ENCODE peak calls at places on chromosomes 2 and 18, in ten cellular contexts. S is tibial artery, P is A673, B is uterus, Y is neural progenitor cell, D is ovary, R is body of pancreas, V is adrenal gland, M is left ventricle myocardium inferior, E is breast epithelium. Q is an unnamed sample.

GRCh38 chr2:165193178-165193777 is 10.6 kb downstream of the SCN3A start:
- DNase-seq in Y (no peak), P (no peak), R (no peak), V (no peak), M (no peak), D (no peak), S (no peak), E (no peak), B (no peak), Q (no peak)

GRCh38 chr2:38330754-38331153 is 46.3 kb downstream of the ATL2 start:
- DNase-seq in E (no peak), P (no peak), M (no peak), V (no peak), D (no peak), B (no peak), R (no peak), S (no peak), Y (no peak), Q (no peak)

GRCh38 chr2:197786010-197786877 is 1.1 kb upstream of the BOLL start:
- DNase-seq in P (peak), V (no peak), R (peak), E (no peak), Y (peak), M (peak), D (no peak), S (no peak), B (no peak), Q (no peak)

GRCh38 chr2:213316001-213316735 is 31.9 kb downstream of the SPAG16 start:
- DNase-seq in Y (no peak), E (no peak), B (no peak), S (no peak), M (no peak), D (no peak), V (no peak), P (peak), R (peak), Q (no peak)

GRCh38 chr2:234015861-234016260 is 34.6 kb upstream of the SPP2 start:
- DNase-seq in M (no peak), D (no peak), Y (no peak), V (no peak), P (no peak), B (no peak), S (no peak), E (no peak), R (no peak), Q (no peak)

GRCh38 chr18:1624612-1625011 is 719.9 kb downstream of the ADCYAP1 start:
- DNase-seq in R (no peak), V (no peak), B (no peak), Y (no peak), E (no peak), P (no peak), S (no peak), D (no peak), M (no peak), Q (no peak)

GRCh38 chr2:43123056-43123455 is 103.3 kb downstream of the ZFP36L2 start:
- DNase-seq in D (no peak), B (no peak), S (no peak), M (no peak), Y (no peak), E (no peak), P (no peak), V (no peak), R (no peak), Q (no peak)

GRCh38 chr2:15665067-15665942 is 73.6 kb downstream of the DDX1 start:
- DNase-seq in V (no peak), M (no peak), R (no peak), S (no peak), P (no peak), B (no peak), D (no peak), E (no peak), Y (peak), Q (peak)

GRCh38 chr2:226934546-226935243 is 98.8 kb downstream of the RHBDD1 start:
- DNase-seq in Y (no peak), B (no peak), S (no peak), R (no peak), V (no peak), E (no peak), P (peak), D (no peak), M (no peak), Q (no peak)

GRCh38 chr2:80326214-80326613 is 21.7 kb upstream of the LRRTM1 start:
- DNase-seq in M (no peak), E (no peak), R (no peak), S (no peak), P (peak), B (no peak), V (no peak), D (no peak), Y (peak), Q (no peak)

GRCh38 chr18:48405108-48405507 is 4.1 kb downstream of the ZBTB7C start:
- DNase-seq in E (no peak), Y (no peak), S (no peak), V (no peak), P (no peak), R (no peak), M (no peak), B (no peak), D (no peak), Q (no peak)

GRCh38 chr2:178397002-178397605 is 53.9 kb downstream of the PRKRA start:
- DNase-seq in S (no peak), Y (peak), M (no peak), E (no peak), R (no peak), D (no peak), P (peak), B (no peak), V (no peak), Q (peak)

GRCh38 chr2:39373403-39373802 is 63.7 kb downstream of the MAP4K3 start:
- DNase-seq in R (no peak), D (no peak), M (no peak), P (no peak), E (no peak), V (no peak), S (no peak), B (no peak), Y (no peak), Q (no peak)

GRCh38 chr2:127081826-127082633 is 24.9 kb downstream of the BIN1 start:
- DNase-seq in Y (no peak), S (no peak), R (no peak), M (no peak), D (no peak), P (no peak), V (peak), B (peak), E (no peak), Q (peak)

GRCh38 chr18:67217551-67218166 is 298.9 kb downstream of the DSEL start:
- DNase-seq in S (peak), M (no peak), P (peak), D (peak), E (no peak), Y (peak), V (peak), B (peak), R (peak), Q (peak)

GRCh38 chr2:10267036-10267435 is 35.7 kb upstream of the HPCAL1 start:
- DNase-seq in E (no peak), Y (no peak), D (no peak), M (peak), S (peak), R (no peak), V (peak), P (no peak), B (peak), Q (no peak)

GRCh38 chr2:109057686-109058085 is 68.7 kb upstream of the EDAR start:
- DNase-seq in V (no peak), S (no peak), E (no peak), B (no peak), P (no peak), D (no peak), R (no peak), M (no peak), Y (peak), Q (no peak)

GRCh38 chr2:134245340-134245984 is 8.4 kb upstream of the MGAT5 start:
- DNase-seq in S (peak), R (peak), V (peak), P (peak), D (peak), M (peak), B (peak), Y (peak), E (peak), Q (peak)

GRCh38 chr18:47050468-47050867 is 15.0 kb upstream of the ELOA2 start:
- DNase-seq in V (no peak), D (no peak), B (no peak), P (peak), R (peak), Y (peak), S (no peak), M (no peak), E (no peak), Q (peak)

GRCh38 chr2:184596819-184597411 is 1.4 kb upstream of the ZNF804A start:
- DNase-seq in E (no peak), S (no peak), B (no peak), R (no peak), V (no peak), D (no peak), P (peak), M (no peak), Y (peak), Q (peak)

GRCh38 chr2:43542285-43542933 is 53.4 kb downstream of the THADA start:
- DNase-seq in Y (peak), R (no peak), S (no peak), P (peak), E (no peak), V (no peak), D (no peak), M (no peak), B (no peak), Q (peak)

GRCh38 chr2:98569197-98569793 is 39.0 kb downstream of the COA5 start:
- DNase-seq in V (no peak), M (peak), S (peak), E (no peak), D (no peak), R (peak), B (peak), P (peak), Y (peak), Q (peak)

GRCh38 chr2:241867776-241868420 is 1.6 kb upstream of the RTP5 start:
- DNase-seq in B (no peak), M (peak), R (no peak), P (no peak), E (no peak), V (no peak), Y (no peak), D (no peak), S (no peak), Q (no peak)

GRCh38 chr2:216989335-216990129 is 129.7 kb upstream of the TNP1 start:
- DNase-seq in D (no peak), V (no peak), E (no peak), Y (no peak), M (no peak), R (no peak), B (no peak), S (no peak), P (peak), Q (no peak)

GRCh38 chr2:85308201-85308600 is 19.6 kb downstream of the TGOLN2 start:
- DNase-seq in D (no peak), S (no peak), V (no peak), B (no peak), R (no peak), P (no peak), Y (no peak), M (no peak), E (no peak), Q (no peak)

GRCh38 chr2:85309699-85310321 is 18.0 kb downstream of the TGOLN2 start:
- DNase-seq in V (peak), E (no peak), M (no peak), B (peak), R (no peak), P (no peak), S (no peak), Y (no peak), D (peak), Q (no peak)

GRCh38 chr2:85310330-85310729 is 17.5 kb downstream of the TGOLN2 start:
- DNase-seq in S (no peak), B (no peak), E (no peak), P (no peak), V (no peak), D (no peak), R (no peak), Y (no peak), M (no peak), Q (no peak)

GRCh38 chr2:85307527-85307897 is 20.3 kb downstream of the TGOLN2 start:
- DNase-seq in S (no peak), P (no peak), M (no peak), V (no peak), Y (no peak), D (no peak), R (no peak), E (no peak), B (no peak), Q (peak)

DNA sequence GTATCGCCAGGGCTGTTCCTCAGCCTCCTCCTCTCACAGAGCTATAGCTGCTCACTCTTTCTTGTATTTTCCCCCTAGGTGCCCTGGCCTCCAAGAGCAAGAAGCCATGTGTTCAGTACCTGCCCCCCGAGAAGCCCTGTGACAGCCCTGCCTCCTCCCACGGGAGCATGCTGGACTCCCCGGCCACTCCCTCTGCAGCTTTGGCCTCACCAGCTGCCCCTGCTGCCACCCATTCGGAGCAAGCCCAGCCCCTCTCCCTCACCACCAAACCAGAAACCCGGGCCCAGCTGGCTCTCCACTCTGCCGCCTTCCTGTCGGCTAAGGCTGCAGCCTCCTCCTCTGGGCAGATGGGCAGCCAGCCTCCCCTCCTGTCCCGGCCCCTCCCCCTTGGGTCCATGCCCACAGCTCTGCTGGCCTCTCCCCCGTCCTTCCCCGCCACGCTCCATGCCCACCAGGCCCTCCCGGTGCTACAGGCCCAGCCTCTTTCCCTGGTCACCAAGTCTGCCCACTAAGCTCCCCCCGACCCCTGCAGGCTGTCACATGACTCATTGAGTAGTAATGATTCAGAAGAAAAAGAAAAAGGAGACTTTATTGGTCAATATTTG is 18.7 kb downstream of the TGOLN2 start:
- DNase-seq in Y (no peak), M (peak), S (peak), E (no peak), B (peak), P (no peak), D (peak), V (peak), R (peak), Q (no peak)
- H3K27ac ChIP-seq in Y (peak), M (peak), S (peak), E (no peak), B (peak), P (no peak), D (peak), V (no peak), R (no peak), Q (no peak)

GRCh38 chr2:149765003-149765402 is 177.4 kb upstream of the MMADHC start:
- DNase-seq in P (no peak), V (no peak), D (no peak), R (no peak), B (no peak), E (no peak), M (no peak), Y (no peak), S (no peak), Q (no peak)

GRCh38 chr2:149765636-149766035 is 178.1 kb upstream of the MMADHC start:
- DNase-seq in Y (no peak), D (no peak), P (no peak), V (no peak), B (no peak), S (no peak), R (no peak), M (no peak), E (no peak), Q (no peak)

GRCh38 chr2:149766339-149766738 is 178.8 kb upstream of the MMADHC start:
- DNase-seq in M (no peak), P (no peak), Y (no peak), R (no peak), B (no peak), V (no peak), D (no peak), E (no peak), S (peak), Q (no peak)

GRCh38 chr2:149768320-149768799 is 180.8 kb upstream of the MMADHC start:
- DNase-seq in B (no peak), V (no peak), E (no peak), S (no peak), P (peak), M (no peak), D (no peak), Y (no peak), R (no peak), Q (no peak)

DNA sequence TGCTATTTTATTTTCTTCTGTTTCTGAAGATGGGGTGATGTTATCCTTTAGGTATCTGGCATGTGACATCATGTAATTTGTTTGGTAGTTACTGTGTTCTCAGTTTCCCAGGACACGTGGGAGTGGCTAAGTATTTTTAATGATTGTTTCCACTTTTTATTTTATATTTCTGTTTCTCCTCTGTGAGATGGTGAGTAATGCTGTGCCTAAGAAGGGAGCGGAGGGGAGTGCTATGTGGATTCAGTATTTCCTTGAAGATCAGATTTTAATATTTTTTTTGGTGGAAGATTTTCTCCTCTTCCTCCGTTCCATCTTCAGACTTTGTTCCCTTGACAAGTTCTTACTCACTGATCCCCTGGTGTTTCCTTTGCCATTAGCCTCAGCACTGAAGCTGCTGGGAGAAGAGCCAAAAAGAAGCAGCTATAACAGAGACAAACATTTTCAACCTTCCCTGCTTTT is 180.0 kb upstream of the MMADHC start:
- DNase-seq in R (no peak), S (no peak), M (no peak), V (no peak), E (no peak), D (no peak), P (peak), B (no peak), Y (no peak), Q (no peak)
- H3K4me3 ChIP-seq in R (no peak), S (no peak), M (no peak), V (no peak), E (no peak), D (no peak), P (peak), B (no peak), Y (no peak), Q (no peak)

DNA sequence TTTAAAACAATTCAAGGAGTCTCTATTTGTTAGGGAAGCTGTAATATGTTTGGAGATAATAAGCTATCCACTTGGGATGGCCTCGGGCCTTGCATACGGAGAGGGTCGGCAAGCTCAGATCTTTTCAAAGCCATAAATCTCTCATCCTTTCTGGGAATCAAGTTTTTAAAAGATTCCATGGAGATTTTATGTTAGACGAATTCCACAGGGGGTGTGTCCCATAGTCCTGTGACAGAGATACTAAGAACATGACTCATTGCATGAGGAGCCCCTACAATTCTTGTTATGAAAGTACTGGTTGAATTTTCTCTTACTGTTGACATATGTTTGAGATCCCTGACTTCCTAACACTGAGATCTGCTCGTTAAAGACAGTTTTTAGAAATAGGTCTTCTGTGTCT is 108.7 kb downstream of the FEZ2 start:
- DNase-seq in P (peak), S (no peak), E (no peak), D (no peak), B (no peak), M (no peak), R (no peak), Y (no peak), V (no peak), Q (no peak)
- H3K27ac ChIP-seq in P (no peak), S (peak), E (peak), D (no peak), B (no peak), M (no peak), R (no peak), Y (no peak), V (no peak), Q (no peak)

DNA sequence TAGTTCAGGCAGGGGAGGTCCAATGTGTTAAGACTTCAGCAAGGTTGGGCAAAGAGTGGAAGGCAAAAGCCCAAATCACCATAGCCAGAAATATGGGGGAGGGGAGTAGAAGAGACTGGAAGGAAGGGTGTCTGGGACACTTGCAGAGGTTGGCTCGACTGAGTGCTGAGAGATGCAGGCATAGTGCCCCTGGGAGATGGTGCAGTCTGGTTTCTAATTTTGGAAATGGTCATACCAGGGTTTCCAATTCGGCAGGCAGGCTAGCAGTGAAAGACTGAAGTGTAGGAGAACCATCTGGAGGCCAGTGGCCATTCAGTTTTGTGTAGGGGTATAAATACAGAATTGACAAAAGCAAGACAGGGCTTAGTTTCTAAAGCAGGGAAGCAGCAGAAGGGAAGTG is 6.2 kb upstream of the SPOPL start:
- DNase-seq in E (no peak), V (no peak), D (no peak), M (no peak), S (no peak), R (no peak), B (no peak), Y (no peak), P (no peak), Q (no peak)
- H3K4me3 ChIP-seq in E (no peak), V (no peak), D (no peak), M (no peak), S (no peak), R (no peak), B (no peak), Y (no peak), P (no peak), Q (no peak)

DNA sequence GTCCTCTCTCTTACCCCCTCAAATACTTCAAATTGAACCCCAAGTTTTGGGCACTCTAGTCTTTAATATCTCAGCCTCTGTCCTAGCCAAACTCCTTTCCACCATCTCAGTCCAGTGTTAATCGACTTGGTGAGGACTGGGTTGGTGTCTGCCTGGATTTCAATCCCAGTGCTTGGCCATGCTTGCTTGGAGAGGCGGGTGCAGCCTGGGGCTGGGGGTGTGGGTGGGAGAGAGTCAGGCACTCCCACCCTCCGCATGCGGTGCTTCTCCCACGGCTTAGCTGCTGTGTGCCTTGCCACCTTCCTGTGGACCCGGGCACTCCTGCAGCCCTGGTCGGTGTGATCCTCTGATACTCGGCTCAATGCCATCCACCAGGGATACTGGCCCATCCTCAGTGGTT is 220.8 kb upstream of the HDAC4 start:
- DNase-seq in B (no peak), R (no peak), V (no peak), E (no peak), S (no peak), D (no peak), M (no peak), Y (no peak), P (no peak), Q (no peak)
- H3K27ac ChIP-seq in B (no peak), R (no peak), V (no peak), E (no peak), S (no peak), D (no peak), M (no peak), Y (no peak), P (no peak), Q (no peak)

Q was measured in small intestine.